ENCODE peak calls at places on chromosome 14, in five cellular contexts. Y is CD8-positive, alpha-beta memory T cell; C is activated T-cell treated with anti-CD3 and anti-CD28 coated beads for 4 hours; K is activated naive CD8-positive, alpha-beta T cell treated with anti-CD3 and anti-CD28 coated beads, Interleukin-2, amount 50 U/mL, for 16 hours; R is T-helper 2 cell. N is an unnamed sample.

GRCh38 chr14:34794217-34794616 is 79.8 kb upstream of the CFL2 start:
- DNase-seq in Y (no peak), C (no peak), K (no peak), R (no peak), N (no peak)

GRCh38 chr14:68846466-68846865 is 53.6 kb upstream of the ZFP36L1 start:
- DNase-seq in Y (no peak), C (no peak), K (no peak), R (no peak), N (no peak)

GRCh38 chr14:92906823-92907222 is 16.1 kb upstream of the CHGA start:
- DNase-seq in Y (no peak), C (no peak), K (no peak), R (no peak), N (no peak)

GRCh38 chr14:103562135-103562384 is 397 bp downstream of the BAG5 start:
- DNase-seq in Y (no peak), C (no peak), K (no peak), R (no peak), N (peak)

GRCh38 chr14:97538749-97539388 is 741.7 kb downstream of the VRK1 start:
- DNase-seq in Y (no peak), C (no peak), K (no peak), R (peak), N (no peak)

GRCh38 chr14:55752580-55753365 is 172.8 kb downstream of the KTN1 start:
- DNase-seq in Y (no peak), C (no peak), K (no peak), R (no peak), N (no peak)

GRCh38 chr14:56855891-56856461 is 45.7 kb upstream of the OTX2 start:
- DNase-seq in Y (no peak), C (no peak), K (no peak), R (no peak), N (no peak)

GRCh38 chr14:71933026-71933587 is 878 bp downstream of the RGS6 start:
- DNase-seq in Y (no peak), C (no peak), K (no peak), R (peak), N (no peak)

GRCh38 chr14:68651075-68651474 is 141.8 kb downstream of the ZFP36L1 start:
- DNase-seq in Y (no peak), C (no peak), K (no peak), R (no peak), N (no peak)

GRCh38 chr14:44404599-44405349 is 102.3 kb downstream of the FSCB start:
- DNase-seq in Y (no peak), C (no peak), K (no peak), R (no peak), N (no peak)

N was measured in left ventricle myocardium inferior.